ENCODE peak calls at places on chromosomes 4 and X, in seven cellular contexts. Y is uterus, E is stomach, T is K562, H is testis, D is sigmoid colon, W is ovary. G is an unnamed sample.

GRCh38 chr4:23737571-23737970 is 152.3 kb downstream of the PPARGC1A start:
- DNase-seq in Y (no peak), H (no peak), T (no peak), D (no peak), E (no peak), W (no peak), G (no peak)

GRCh38 chr4:139808381-139809206 is 143.0 kb downstream of the MGST2 start:
- DNase-seq in D (no peak), E (no peak), T (no peak), H (no peak), Y (peak), W (no peak), G (no peak)

GRCh38 chrX:105821471-105822081 is 763 bp upstream of the NRK start:
- DNase-seq in E (no peak), T (no peak), Y (no peak), W (peak), D (peak), H (peak), G (no peak)

GRCh38 chrX:84467898-84468297 is 34.4 kb downstream of the HDX start:
- DNase-seq in D (no peak), Y (no peak), E (no peak), H (no peak), W (no peak), T (no peak), G (no peak)

GRCh38 chrX:151727346-151727745 is 7.2 kb upstream of the CNGA2 start:
- DNase-seq in Y (no peak), E (no peak), D (peak), W (no peak), H (no peak), T (no peak), G (no peak)

GRCh38 chr4:6962211-6963041 is 52.8 kb downstream of the TBC1D14 start:
- DNase-seq in Y (no peak), T (no peak), W (no peak), D (no peak), E (peak), H (no peak), G (no peak)

GRCh38 chr4:124641715-124642380 is 70.7 kb downstream of the ANKRD50 start:
- DNase-seq in E (no peak), Y (no peak), T (no peak), W (no peak), H (no peak), D (no peak), G (peak)

GRCh38 chrX:67648361-67648760 is 104.5 kb downstream of the AR start:
- DNase-seq in Y (no peak), H (no peak), E (no peak), D (no peak), W (no peak), T (no peak), G (no peak)

GRCh38 chr4:20882500-20882899 is 182.2 kb downstream of the PACRGL start:
- DNase-seq in D (no peak), E (no peak), W (no peak), H (no peak), Y (no peak), T (no peak), G (no peak)

GRCh38 chr4:118989098-118990080 is 100.7 kb downstream of the SYNPO2 start:
- DNase-seq in W (no peak), T (no peak), E (no peak), Y (peak), H (no peak), D (peak), G (no peak)

GRCh38 chr4:124409044-124409443 is 303.5 kb downstream of the ANKRD50 start:
- DNase-seq in D (no peak), T (no peak), H (no peak), W (no peak), E (no peak), Y (no peak), G (no peak)

GRCh38 chr4:182695842-182696241 is 221.3 kb downstream of the DCTD start:
- DNase-seq in E (no peak), Y (no peak), H (no peak), W (no peak), T (no peak), D (no peak), G (no peak)

GRCh38 chr4:124427095-124427767 is 285.3 kb downstream of the ANKRD50 start:
- DNase-seq in D (no peak), W (no peak), E (no peak), T (no peak), H (no peak), Y (peak), G (no peak)

GRCh38 chr4:164876680-164877324 is at the start of gene APELA:
- DNase-seq in W (no peak), Y (no peak), D (no peak), H (no peak), E (no peak), T (no peak), G (no peak)

GRCh38 chr4:101835121-101835904 is 44.8 kb downstream of the BANK1 start:
- DNase-seq in H (peak), Y (no peak), T (no peak), D (peak), E (no peak), W (no peak), G (no peak)

GRCh38 chrX:2917767-2918166 is 11.4 kb downstream of the ARSD start:
- DNase-seq in H (no peak), T (peak), W (no peak), D (no peak), Y (no peak), E (no peak), G (no peak)

GRCh38 chrX:136146614-136147319 is 566 bp upstream of the FHL1 start:
- DNase-seq in H (no peak), Y (no peak), E (no peak), D (no peak), T (no peak), W (peak), G (no peak)

GRCh38 chr4:152431287-152431686 is 104.6 kb downstream of the FBXW7 start:
- DNase-seq in E (no peak), H (no peak), W (no peak), T (no peak), Y (no peak), D (no peak), G (no peak)

GRCh38 chrX:126552313-126553022 is at the start of gene DCAF12L1:
- DNase-seq in D (no peak), H (peak), W (peak), T (no peak), Y (no peak), E (peak), G (no peak)

GRCh38 chr4:6324999-6325790 is 55.5 kb downstream of the WFS1 start:
- DNase-seq in Y (peak), D (no peak), W (no peak), T (no peak), E (peak), H (no peak), G (no peak)

GRCh38 chr4:8221476-8221875 is 22.4 kb downstream of the SH3TC1 start:
- DNase-seq in H (no peak), W (no peak), Y (no peak), D (no peak), T (no peak), E (no peak), G (no peak)

GRCh38 chrX:134622056-134622812 is 36.0 kb downstream of the PLAC1 start:
- DNase-seq in H (no peak), E (no peak), Y (no peak), D (no peak), T (peak), W (no peak), G (peak)

GRCh38 chrX:23035493-23035892 is 35.7 kb downstream of the DDX53 start:
- DNase-seq in T (no peak), E (no peak), W (no peak), D (no peak), Y (no peak), H (no peak), G (no peak)

GRCh38 chr4:151753056-151753455 is 7.8 kb downstream of the GATB start:
- DNase-seq in Y (no peak), W (no peak), E (no peak), T (no peak), H (no peak), D (no peak), G (no peak)

GRCh38 chr4:972651-973424 is 531 bp downstream of the DGKQ start:
- DNase-seq in D (no peak), H (no peak), W (no peak), Y (no peak), E (peak), T (peak), G (no peak)

GRCh38 chr4:141132689-141133145 is 552 bp downstream of the RNF150 start:
- DNase-seq in Y (peak), D (peak), E (no peak), H (peak), T (no peak), W (peak), G (no peak)

DNA sequence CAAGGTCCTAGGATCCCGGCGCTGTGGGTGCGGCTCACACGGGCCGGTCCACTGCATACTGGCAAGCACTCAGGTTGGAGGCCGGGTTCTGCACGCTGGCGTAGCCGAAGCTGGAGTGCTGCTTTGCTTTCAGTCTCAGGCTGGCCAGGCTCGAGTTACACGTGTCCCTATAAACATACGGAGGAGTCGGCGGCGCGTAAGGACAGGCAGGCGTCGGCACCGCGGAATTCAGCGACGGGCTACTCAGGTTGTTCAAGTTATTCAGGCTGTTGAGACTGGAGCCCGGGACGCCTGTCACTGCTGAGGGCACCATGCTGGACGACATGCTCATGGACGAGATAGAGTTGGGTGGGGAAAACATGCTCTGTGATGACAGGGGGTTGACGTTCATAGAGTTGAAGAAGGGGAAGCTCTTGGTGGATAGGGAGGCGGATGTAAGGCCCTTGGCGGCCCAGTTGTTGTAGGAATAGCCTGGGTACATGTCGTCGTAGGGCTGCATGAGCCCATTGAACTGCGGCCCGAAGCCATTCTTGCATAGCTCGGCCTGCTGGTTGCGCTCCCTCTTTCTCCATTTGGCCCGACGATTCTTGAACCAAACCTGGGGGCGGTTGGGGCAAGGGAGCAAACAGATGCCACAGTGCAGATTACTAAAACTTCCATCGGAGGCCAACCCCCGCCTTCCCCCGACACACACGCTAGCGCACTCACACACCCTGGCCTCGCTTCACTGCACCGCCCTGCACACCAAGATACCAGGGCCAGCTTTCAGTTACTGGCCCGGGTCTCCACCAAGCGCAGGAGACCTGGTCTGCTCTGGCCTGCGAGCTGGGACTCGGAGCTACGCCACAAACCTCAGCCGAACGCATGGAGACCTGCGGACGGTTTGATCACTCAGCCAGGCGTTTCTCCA is 4.5 kb downstream of the PITX2 start:
- DNase-seq in D (no peak), Y (no peak), E (no peak), H (no peak), T (no peak), W (no peak), G (no peak)
- TF ChIP-seq POLR2A in D (no peak), Y (no peak), E (no peak), H (no peak), T (no peak), W (no peak), G (no peak)

DNA sequence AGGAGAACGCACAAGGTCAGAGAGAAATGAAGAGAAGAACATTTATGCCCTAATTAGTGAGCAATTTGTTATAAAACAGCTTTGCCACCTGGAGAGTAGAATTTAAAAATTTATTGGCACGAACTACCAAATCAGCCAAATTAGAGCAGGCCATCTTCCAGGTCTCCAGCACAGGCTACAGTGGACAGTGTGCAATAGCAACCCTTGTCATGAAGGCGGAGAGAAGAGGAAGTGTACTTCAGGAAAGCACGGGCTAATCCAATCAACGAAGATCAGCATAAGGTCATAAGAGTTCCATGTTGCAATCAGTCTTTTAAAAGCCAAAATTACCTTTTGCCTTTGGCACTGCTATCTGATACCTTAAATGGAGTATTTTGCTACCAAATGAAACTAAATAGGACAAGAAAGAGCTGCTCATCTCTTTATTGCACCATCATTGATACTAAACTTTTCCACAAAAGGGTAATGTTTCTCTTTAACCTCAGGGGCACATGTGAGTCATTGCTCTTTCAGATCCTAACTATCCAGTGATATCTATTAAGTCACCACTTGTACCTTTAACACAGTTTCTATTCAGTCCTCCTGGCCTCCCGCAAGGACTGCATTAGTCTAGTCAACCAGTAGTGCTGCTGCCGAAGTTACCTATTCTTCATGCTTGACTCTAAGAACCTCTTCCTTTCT is 19.9 kb downstream of the ANK2 start:
- DNase-seq in D (no peak), T (no peak), W (no peak), E (no peak), H (no peak), Y (no peak), G (no peak)
- TF ChIP-seq POLR2A in D (no peak), T (no peak), W (no peak), E (no peak), H (no peak), Y (no peak), G (no peak)

DNA sequence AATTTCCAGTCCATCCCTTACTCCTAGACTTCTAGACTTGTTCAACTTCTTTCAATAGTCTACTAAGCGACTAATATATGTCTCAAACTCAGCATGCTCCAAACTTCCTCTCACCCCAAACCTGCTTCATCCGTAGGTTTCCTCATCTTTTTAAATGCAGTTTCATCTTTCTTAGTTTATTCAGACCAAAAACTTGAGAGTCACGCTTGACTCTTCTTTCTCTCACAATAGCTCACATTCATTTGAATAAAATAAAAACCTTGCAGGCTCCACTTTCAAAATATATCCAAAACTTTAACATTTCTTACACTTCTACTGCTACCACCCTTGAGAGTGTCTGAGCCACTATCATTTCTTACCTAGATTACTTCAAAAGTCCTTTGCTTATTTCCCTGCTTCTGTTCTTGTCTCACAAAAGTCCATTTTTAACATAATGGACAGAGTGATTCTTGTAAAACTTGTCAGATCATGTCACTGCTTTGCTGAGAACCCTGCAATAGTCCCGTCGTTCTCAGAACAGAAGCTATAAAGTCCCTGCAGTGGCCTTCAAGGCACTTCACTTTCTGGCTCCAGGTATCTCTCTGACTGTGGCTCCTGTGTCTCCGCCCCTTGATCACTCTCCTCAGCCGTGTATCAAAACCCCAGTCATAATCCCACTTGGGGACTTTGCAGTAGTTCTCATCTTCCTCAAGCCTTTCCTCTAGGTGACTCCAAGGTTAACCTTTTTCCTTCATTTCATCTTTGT is 167.6 kb downstream of the ARHGAP24 start:
- DNase-seq in W (no peak), E (no peak), H (no peak), T (no peak), Y (no peak), D (no peak), G (no peak)
- TF ChIP-seq POLR2A in W (no peak), E (no peak), H (no peak), T (no peak), Y (no peak), D (no peak), G (no peak)

GRCh38 chr4:10074767-10075105 is 41.9 kb downstream of the WDR1 start:
- DNase-seq in W (no peak), T (peak), E (peak), Y (peak), D (peak), H (no peak), G (no peak)
- TF ChIP-seq POLR2A in W (no peak), T (peak), E (no peak), Y (no peak), D (no peak), H (no peak), G (no peak)

G was measured in HCT116.